ENCODE peak calls at places on chromosomes 3 and 15, in eight cellular contexts. Q is fibroblast of the aortic adventitia, R is heart right ventricle, M is cardiac fibroblast, H is AG04450, O is fibroblast of lung, K is GM23338, X is thoracic aorta. N is an unnamed sample.

GRCh38 chr15:93221754-93222153 is 132.7 kb upstream of the RGMA start:
- DNase-seq in H (no peak), K (peak; percentile 73), Q (no peak), X (no peak), O (no peak), M (no peak), R (no peak), N (no peak)

GRCh38 chr3:145070795-145071194 is 1090.2 kb downstream of the PLOD2 start:
- DNase-seq in O (no peak), M (no peak), Q (no peak), H (no peak), K (no peak), X (no peak), R (no peak), N (no peak)

GRCh38 chr15:66827039-66827697 is 125.1 kb downstream of the SMAD6 start:
- DNase-seq in M (no peak), X (no peak), K (peak; percentile 60), Q (no peak), R (no peak), O (no peak), H (no peak), N (no peak)

GRCh38 chr15:50124557-50125080 is 5.6 kb upstream of the ATP8B4 start:
- DNase-seq in R (no peak), H (no peak), Q (no peak), K (no peak), O (no peak), X (no peak), M (no peak), N (no peak)

GRCh38 chr3:173983353-173983752 is 585.8 kb downstream of the NLGN1 start:
- DNase-seq in K (no peak), R (no peak), M (no peak), Q (peak; percentile 27), O (no peak), X (no peak), H (no peak), N (no peak)

GRCh38 chr3:175392653-175393052 is 533.5 kb downstream of the NAALADL2 start:
- DNase-seq in H (no peak), O (peak; percentile 70), X (no peak), K (no peak), M (peak; percentile 49), Q (peak; percentile 26), R (no peak), N (peak; percentile 13)

GRCh38 chr15:46312133-46312740 is 677.4 kb downstream of the SQOR start:
- DNase-seq in R (peak; percentile 73), M (peak; percentile 67), Q (peak; percentile 49), O (peak; percentile 63), X (peak; percentile 11), H (peak; percentile 2), K (peak; percentile 90), N (peak; percentile 77)

GRCh38 chr3:190984502-190985244 is 122.2 kb upstream of the GMNC start:
- DNase-seq in X (no peak), O (no peak), H (no peak), M (no peak), K (no peak), R (no peak), Q (no peak), N (no peak)

GRCh38 chr3:61530355-61530754 is 31.0 kb upstream of the PTPRG start:
- DNase-seq in H (no peak), K (peak; percentile 85), M (peak; percentile 62), Q (peak; percentile 51), O (peak; percentile 58), R (peak; percentile 23), X (no peak), N (peak; percentile 32)

GRCh38 chr15:39553947-39554731 is 26.7 kb upstream of the THBS1 start:
- DNase-seq in O (no peak), X (no peak), Q (no peak), M (no peak), R (no peak), H (no peak), K (no peak), N (peak; percentile 58)

GRCh38 chr15:68821898-68822380 is 1.2 kb upstream of the ANP32A start:
- DNase-seq in R (no peak), X (no peak), H (no peak), O (peak; percentile 34), M (no peak), K (peak; percentile 48), Q (peak; percentile 10), N (peak; percentile 28)

GRCh38 chr3:196636369-196637349 is 2.8 kb upstream of the NRROS start:
- DNase-seq in H (no peak), X (no peak), M (no peak), Q (no peak), K (no peak), O (no peak), R (no peak), N (no peak)

GRCh38 chr15:84864429-84864795 is 20.1 kb upstream of the SLC28A1 start:
- DNase-seq in M (no peak), O (no peak), Q (no peak), K (no peak), H (no peak), X (no peak), R (peak; percentile 63), N (no peak)

GRCh38 chr3:22729981-22730380 is 473.1 kb upstream of the UBE2E2 start:
- DNase-seq in K (peak; percentile 14), M (no peak), R (no peak), H (no peak), Q (no peak), X (no peak), O (peak; percentile 8), N (peak; percentile 7)

GRCh38 chr3:53196575-53197407 is 35.8 kb downstream of the PRKCD start:
- DNase-seq in R (no peak), O (peak; percentile 56), X (no peak), M (peak; percentile 70), Q (peak; percentile 49), H (no peak), K (peak; percentile 81), N (peak; percentile 96)

GRCh38 chr15:39624806-39625205 is 43.9 kb downstream of the THBS1 start:
- DNase-seq in R (peak; percentile 52), M (peak; percentile 94), K (no peak), Q (peak; percentile 89), X (no peak), O (peak; percentile 90), H (peak; percentile 72), N (peak; percentile 90)

GRCh38 chr15:62087671-62088360 is 21.0 kb downstream of the C2CD4A start:
- DNase-seq in M (peak; percentile 81), R (peak; percentile 23), O (peak; percentile 75), H (no peak), K (no peak), Q (peak; percentile 72), X (no peak), N (no peak)

GRCh38 chr3:60176614-60177013 is 1074.6 kb downstream of the FHIT start:
- DNase-seq in H (no peak), X (no peak), K (no peak), O (no peak), M (no peak), R (no peak), Q (no peak), N (no peak)

GRCh38 chr3:120172070-120172469 is 77.8 kb upstream of the GSK3B start:
- DNase-seq in X (peak; percentile 50), O (peak; percentile 40), K (no peak), Q (peak; percentile 92), H (no peak), M (peak; percentile 79), R (no peak), N (no peak)

GRCh38 chr3:14497321-14497720 is 42.8 kb downstream of the GRIP2 start:
- DNase-seq in M (no peak), H (no peak), R (no peak), Q (no peak), K (peak; percentile 72), X (no peak), O (no peak), N (no peak)

GRCh38 chr3:31531992-31532586 is 636 bp upstream of the STT3B start:
- DNase-seq in R (peak; percentile 99), Q (peak; percentile 98), M (peak; percentile 99), O (peak; percentile 99), H (peak; percentile 98), X (peak; percentile 94), K (peak; percentile 99), N (peak; percentile 100)
- TF ChIP-seq CTCF in R (no peak), Q (no peak), M (no peak), O (no peak), H (no peak), X (peak; percentile 23), K (no peak), N (no peak)

GRCh38 chr3:72996473-72997333 is at the start of gene PPP4R2:
- DNase-seq in X (peak; percentile 56), Q (peak; percentile 83), K (peak; percentile 95), O (peak; percentile 85), M (peak; percentile 93), H (peak; percentile 64), R (peak; percentile 88), N (peak; percentile 95)

GRCh38 chr3:72996121-72996472 is 514 bp upstream of the PPP4R2 start:
- DNase-seq in X (no peak), R (peak; percentile 14), O (no peak), K (peak; percentile 15), M (no peak), H (no peak), Q (no peak), N (no peak)

GRCh38 chr3:72998489-72998888 is 1.9 kb downstream of the PPP4R2 start:
- DNase-seq in Q (peak; percentile 28), H (no peak), M (peak; percentile 15), X (no peak), O (peak; percentile 11), R (no peak), K (no peak), N (no peak)

GRCh38 chr3:72997421-72997961 is 880 bp downstream of the PPP4R2 start:
- DNase-seq in Q (peak; percentile 68), M (peak; percentile 68), H (no peak), R (peak; percentile 49), O (peak; percentile 70), X (no peak), K (peak; percentile 75), N (peak; percentile 66)

GRCh38 chr3:72999971-73000370 is 3.4 kb downstream of the PPP4R2 start:
- DNase-seq in Q (no peak), X (no peak), M (no peak), K (no peak), O (no peak), H (no peak), R (no peak), N (no peak)
- H3K4me3 ChIP-seq in Q (peak overlapping the region; percentile 86), X (peak overlapping the region; percentile 87), M (peak overlapping the region; percentile 1), K (peak overlapping the region; percentile 89), O (peak overlapping the region; percentile 8), H (peak overlapping the region; percentile 71), R (peak overlapping the region; percentile 9), N (peak overlapping the region; percentile 98)

GRCh38 chr3:151384741-151385174 is at the start of gene P2RY12:
- DNase-seq in R (no peak), M (no peak), K (no peak), O (no peak), Q (no peak), X (no peak), H (no peak), N (peak; percentile 36)
- TF ChIP-seq CTCF in R (no peak), M (no peak), K (no peak), O (no peak), Q (no peak), X (no peak), H (no peak), N (no peak)

DNA sequence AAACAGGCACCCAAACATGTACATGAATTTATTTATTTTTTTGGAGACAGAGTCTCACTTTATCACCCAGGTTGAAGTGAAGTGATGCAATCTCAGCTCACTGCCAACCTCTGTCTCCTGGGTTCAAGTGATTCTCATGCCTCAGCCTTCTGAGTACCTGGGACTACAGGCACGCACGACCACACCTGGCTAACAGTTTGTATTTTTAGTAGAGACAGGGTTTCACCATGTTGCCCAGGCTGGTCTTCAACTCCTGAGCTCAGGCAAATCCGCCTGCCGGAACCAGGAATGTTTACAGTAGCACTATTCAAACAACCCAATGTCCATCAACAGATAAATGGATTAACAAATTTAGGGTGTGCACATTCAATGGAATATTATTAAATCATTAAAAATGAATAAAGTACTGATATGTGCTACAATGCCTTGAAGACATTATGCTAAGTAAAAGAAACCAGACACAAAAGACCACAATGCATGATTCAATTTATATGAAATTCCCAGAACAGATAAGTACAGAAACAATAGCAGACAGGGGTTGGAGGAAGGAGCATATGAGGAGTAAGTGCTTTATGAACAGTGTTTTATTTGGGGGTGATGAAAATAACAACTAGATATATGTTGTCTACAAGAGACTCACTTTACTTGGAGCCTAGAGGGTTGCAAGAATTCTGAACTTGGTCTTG is 1.3 kb downstream of the LEO1 start:
- DNase-seq in O (no peak), K (no peak), M (no peak), X (no peak), H (no peak), R (no peak), Q (peak; percentile 20), N (no peak)
- H3K4me3 ChIP-seq in O (peak overlapping the region; percentile 100), K (peak overlapping the region; percentile 97), M (peak overlapping the region; percentile 94), X (peak overlapping the region; percentile 79), H (peak overlapping the region; percentile 96), R (no peak overlapping the region), Q (peak overlapping the region; percentile 92), N (peak overlapping the region; percentile 80)